ENCODE peak calls at places on chromosomes 11 and 22, in six cellular contexts. One of them, this sample, is unnamed.

GRCh38 chr22:35489225-35489624 is 51.4 kb upstream of the RASD2 start:
- DNase-seq in endodermal cell: no peak
- DNase-seq in sigmoid colon: peak
- DNase-seq in pancreas: peak
- DNase-seq in lung: no peak
- DNase-seq in upper lobe of right lung: no peak
- DNase-seq in this sample: no peak

GRCh38 chr22:46121523-46122287 is 28.6 kb upstream of the PPARA start:
- DNase-seq in endodermal cell: no peak
- DNase-seq in sigmoid colon: no peak
- DNase-seq in pancreas: no peak
- DNase-seq in lung: no peak
- DNase-seq in upper lobe of right lung: no peak
- DNase-seq in this sample: no peak

GRCh38 chr11:115164774-115165173 is 339.4 kb downstream of the CADM1 start:
- DNase-seq in endodermal cell: peak
- DNase-seq in sigmoid colon: no peak
- DNase-seq in pancreas: no peak
- DNase-seq in lung: no peak
- DNase-seq in upper lobe of right lung: no peak
- DNase-seq in this sample: no peak

GRCh38 chr22:42805998-42806481 is 51.0 kb downstream of the ARFGAP3 start:
- DNase-seq in endodermal cell: no peak
- DNase-seq in sigmoid colon: no peak
- DNase-seq in pancreas: peak
- DNase-seq in lung: peak
- DNase-seq in upper lobe of right lung: no peak
- DNase-seq in this sample: peak

GRCh38 chr11:3164540-3165151 is 464 bp downstream of the OSBPL5 start:
- DNase-seq in endodermal cell: peak
- DNase-seq in sigmoid colon: peak
- DNase-seq in pancreas: peak
- DNase-seq in lung: no peak
- DNase-seq in upper lobe of right lung: peak
- DNase-seq in this sample: no peak

GRCh38 chr11:117837791-117838190 is 13.2 kb upstream of the FXYD2 start:
- DNase-seq in endodermal cell: no peak
- DNase-seq in sigmoid colon: peak
- DNase-seq in pancreas: peak
- DNase-seq in lung: no peak
- DNase-seq in upper lobe of right lung: peak
- DNase-seq in this sample: no peak

GRCh38 chr11:101881586-101881985 is 33.2 kb upstream of the CEP126 start:
- DNase-seq in endodermal cell: no peak
- DNase-seq in sigmoid colon: no peak
- DNase-seq in pancreas: no peak
- DNase-seq in lung: no peak
- DNase-seq in upper lobe of right lung: no peak
- DNase-seq in this sample: no peak

GRCh38 chr11:35390737-35391682 is 28.3 kb downstream of the SLC1A2 start:
- DNase-seq in endodermal cell: no peak
- DNase-seq in sigmoid colon: no peak
- DNase-seq in pancreas: no peak
- DNase-seq in lung: no peak
- DNase-seq in upper lobe of right lung: no peak
- DNase-seq in this sample: no peak

GRCh38 chr11:118415739-118416068 is 14.3 kb downstream of the ATP5MG start:
- DNase-seq in endodermal cell: peak
- DNase-seq in sigmoid colon: peak
- DNase-seq in pancreas: no peak
- DNase-seq in lung: no peak
- DNase-seq in upper lobe of right lung: no peak
- DNase-seq in this sample: no peak

GRCh38 chr11:2316169-2316962 is 14.6 kb downstream of the TSPAN32 start:
- DNase-seq in endodermal cell: no peak
- DNase-seq in sigmoid colon: no peak
- DNase-seq in pancreas: peak
- DNase-seq in lung: no peak
- DNase-seq in upper lobe of right lung: peak
- DNase-seq in this sample: peak

GRCh38 chr11:31720225-31720624 is 90.9 kb downstream of the PAX6 start:
- DNase-seq in endodermal cell: no peak
- DNase-seq in sigmoid colon: no peak
- DNase-seq in pancreas: no peak
- DNase-seq in lung: no peak
- DNase-seq in upper lobe of right lung: no peak
- DNase-seq in this sample: no peak

GRCh38 chr11:31655483-31655882 is 145.9 kb downstream of the ELP4 start:
- DNase-seq in endodermal cell: no peak
- DNase-seq in sigmoid colon: no peak
- DNase-seq in pancreas: no peak
- DNase-seq in lung: no peak
- DNase-seq in upper lobe of right lung: no peak
- DNase-seq in this sample: no peak

GRCh38 chr11:36463781-36464180 is 46.3 kb downstream of the TRAF6 start:
- DNase-seq in endodermal cell: peak
- DNase-seq in sigmoid colon: no peak
- DNase-seq in pancreas: no peak
- DNase-seq in lung: no peak
- DNase-seq in upper lobe of right lung: no peak
- DNase-seq in this sample: no peak

GRCh38 chr11:78325274-78325781 is 92.3 kb downstream of the GAB2 start:
- DNase-seq in endodermal cell: no peak
- DNase-seq in sigmoid colon: no peak
- DNase-seq in pancreas: no peak
- DNase-seq in lung: no peak
- DNase-seq in upper lobe of right lung: no peak
- DNase-seq in this sample: no peak

GRCh38 chr11:128608732-128609131 is 21.4 kb upstream of the ETS1 start:
- DNase-seq in endodermal cell: no peak
- DNase-seq in sigmoid colon: no peak
- DNase-seq in pancreas: no peak
- DNase-seq in lung: no peak
- DNase-seq in upper lobe of right lung: no peak
- DNase-seq in this sample: no peak
- H3K27ac ChIP-seq in endodermal cell: no peak
- H3K27ac ChIP-seq in sigmoid colon: no peak
- H3K27ac ChIP-seq in pancreas: no peak
- H3K27ac ChIP-seq in lung: no peak
- H3K27ac ChIP-seq in upper lobe of right lung: no peak
- H3K27ac ChIP-seq in this sample: no peak

GRCh38 chr22:23213581-23214341 is 33.5 kb downstream of the BCR start:
- DNase-seq in endodermal cell: no peak
- DNase-seq in sigmoid colon: no peak
- DNase-seq in pancreas: no peak
- DNase-seq in lung: no peak
- DNase-seq in upper lobe of right lung: no peak
- DNase-seq in this sample: no peak

GRCh38 chr22:23212061-23213030 is 32.0 kb downstream of the BCR start:
- DNase-seq in endodermal cell: no peak
- DNase-seq in sigmoid colon: no peak
- DNase-seq in pancreas: peak
- DNase-seq in lung: no peak
- DNase-seq in upper lobe of right lung: no peak
- DNase-seq in this sample: no peak

GRCh38 chr22:23213031-23213555 is 32.8 kb downstream of the BCR start:
- DNase-seq in endodermal cell: no peak
- DNase-seq in sigmoid colon: no peak
- DNase-seq in pancreas: peak
- DNase-seq in lung: no peak
- DNase-seq in upper lobe of right lung: no peak
- DNase-seq in this sample: no peak

GRCh38 chr22:23215294-23216204 is 35.2 kb downstream of the BCR start:
- DNase-seq in endodermal cell: no peak
- DNase-seq in sigmoid colon: no peak
- DNase-seq in pancreas: peak
- DNase-seq in lung: peak
- DNase-seq in upper lobe of right lung: no peak
- DNase-seq in this sample: no peak

GRCh38 chr22:23214398-23214797 is 34.1 kb downstream of the BCR start:
- DNase-seq in endodermal cell: no peak
- DNase-seq in sigmoid colon: no peak
- DNase-seq in pancreas: peak
- DNase-seq in lung: no peak
- DNase-seq in upper lobe of right lung: no peak
- DNase-seq in this sample: no peak
- H3K4me3 ChIP-seq in endodermal cell: no peak
- H3K4me3 ChIP-seq in sigmoid colon: no peak
- H3K4me3 ChIP-seq in pancreas: no peak
- H3K4me3 ChIP-seq in lung: no peak
- H3K4me3 ChIP-seq in upper lobe of right lung: no peak
- H3K4me3 ChIP-seq in this sample: no peak

GRCh38 chr11:44977493-44977984 is 26.9 kb upstream of the TP53I11 start:
- DNase-seq in endodermal cell: peak
- DNase-seq in sigmoid colon: no peak
- DNase-seq in pancreas: no peak
- DNase-seq in lung: no peak
- DNase-seq in upper lobe of right lung: no peak
- DNase-seq in this sample: no peak
- TF ChIP-seq CTCF in endodermal cell: peak
- TF ChIP-seq CTCF in sigmoid colon: no peak
- TF ChIP-seq CTCF in pancreas: no peak
- TF ChIP-seq CTCF in lung: no peak
- TF ChIP-seq CTCF in upper lobe of right lung: peak
- TF ChIP-seq CTCF in this sample: no peak

DNA sequence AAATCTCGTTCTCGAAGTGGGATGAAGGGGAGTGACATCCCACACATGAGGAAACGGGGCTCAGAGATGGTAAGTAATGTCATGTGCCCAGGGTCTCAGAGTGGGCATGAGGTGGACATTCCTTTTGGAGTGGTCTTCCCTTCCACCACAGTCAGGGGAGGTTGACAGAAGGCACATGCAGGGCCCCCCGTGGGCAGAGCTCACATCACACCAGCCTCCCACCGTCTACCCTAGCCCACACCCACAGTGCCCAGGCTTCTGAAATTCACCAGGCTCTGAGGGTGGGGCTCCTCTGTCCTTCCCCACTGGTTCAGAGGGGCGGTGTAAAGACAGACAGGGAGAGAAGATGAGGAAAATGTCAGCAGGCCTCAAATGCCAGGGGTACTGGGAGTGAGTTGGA is 41.1 kb upstream of the TIMP3 start:
- DNase-seq in endodermal cell: no peak
- DNase-seq in sigmoid colon: no peak
- DNase-seq in pancreas: no peak
- DNase-seq in lung: no peak
- DNase-seq in upper lobe of right lung: no peak
- DNase-seq in this sample: no peak
- H3K27ac ChIP-seq in endodermal cell: no peak
- H3K27ac ChIP-seq in sigmoid colon: peak
- H3K27ac ChIP-seq in pancreas: no peak
- H3K27ac ChIP-seq in lung: peak
- H3K27ac ChIP-seq in upper lobe of right lung: peak
- H3K27ac ChIP-seq in this sample: peak

GRCh38 chr11:796565-797299 is 1.3 kb downstream of the SLC25A22 start:
- DNase-seq in endodermal cell: no peak
- DNase-seq in sigmoid colon: no peak
- DNase-seq in pancreas: no peak
- DNase-seq in lung: no peak
- DNase-seq in upper lobe of right lung: no peak
- DNase-seq in this sample: no peak
- H3K4me3 ChIP-seq in endodermal cell: peak
- H3K4me3 ChIP-seq in sigmoid colon: peak
- H3K4me3 ChIP-seq in pancreas: peak
- H3K4me3 ChIP-seq in lung: peak
- H3K4me3 ChIP-seq in upper lobe of right lung: peak
- H3K4me3 ChIP-seq in this sample: peak

GRCh38 chr11:120527111-120527748 is 15.7 kb downstream of the GRIK4 start:
- DNase-seq in endodermal cell: peak
- DNase-seq in sigmoid colon: no peak
- DNase-seq in pancreas: no peak
- DNase-seq in lung: no peak
- DNase-seq in upper lobe of right lung: no peak
- DNase-seq in this sample: no peak
- TF ChIP-seq CTCF in endodermal cell: peak
- TF ChIP-seq CTCF in sigmoid colon: no peak
- TF ChIP-seq CTCF in pancreas: no peak
- TF ChIP-seq CTCF in lung: no peak
- TF ChIP-seq CTCF in upper lobe of right lung: no peak
- TF ChIP-seq CTCF in this sample: no peak

GRCh38 chr11:29913352-29913751 is 103.5 kb downstream of the KCNA4 start:
- DNase-seq in endodermal cell: no peak
- DNase-seq in sigmoid colon: no peak
- DNase-seq in pancreas: no peak
- DNase-seq in lung: no peak
- DNase-seq in upper lobe of right lung: no peak
- DNase-seq in this sample: no peak

GRCh38 chr11:29914203-29914930 is 102.5 kb downstream of the KCNA4 start:
- DNase-seq in endodermal cell: no peak
- DNase-seq in sigmoid colon: no peak
- DNase-seq in pancreas: no peak
- DNase-seq in lung: no peak
- DNase-seq in upper lobe of right lung: no peak
- DNase-seq in this sample: no peak

DNA sequence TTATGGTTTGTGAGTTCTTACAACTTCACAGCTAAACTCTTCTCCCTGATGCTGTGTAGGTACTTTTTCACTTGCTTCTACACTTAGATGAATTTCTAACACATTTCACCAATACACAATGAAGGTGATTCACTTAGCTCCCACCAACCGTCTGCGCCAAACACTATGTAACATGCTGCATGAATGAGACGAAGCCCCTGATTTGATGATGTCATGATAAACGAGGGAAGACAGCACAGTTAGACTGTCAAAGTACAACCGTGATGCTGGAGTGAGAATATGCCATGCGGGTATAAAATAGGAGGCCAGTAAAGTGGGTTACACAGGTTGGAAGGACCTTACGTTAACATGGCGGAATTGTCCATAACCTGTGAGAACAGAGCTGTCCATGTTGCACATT is 100.8 kb downstream of the KCNA4 start:
- DNase-seq in endodermal cell: no peak
- DNase-seq in sigmoid colon: no peak
- DNase-seq in pancreas: no peak
- DNase-seq in lung: no peak
- DNase-seq in upper lobe of right lung: no peak
- DNase-seq in this sample: no peak
- H3K27ac ChIP-seq in endodermal cell: no peak
- H3K27ac ChIP-seq in sigmoid colon: no peak
- H3K27ac ChIP-seq in pancreas: no peak
- H3K27ac ChIP-seq in lung: no peak
- H3K27ac ChIP-seq in upper lobe of right lung: no peak
- H3K27ac ChIP-seq in this sample: no peak

GRCh38 chr11:120401506-120401905 is 65.3 kb downstream of the ARHGEF12 start:
- DNase-seq in endodermal cell: no peak
- DNase-seq in sigmoid colon: no peak
- DNase-seq in pancreas: no peak
- DNase-seq in lung: no peak
- DNase-seq in upper lobe of right lung: no peak
- DNase-seq in this sample: no peak
- H3K4me3 ChIP-seq in endodermal cell: no peak
- H3K4me3 ChIP-seq in sigmoid colon: no peak
- H3K4me3 ChIP-seq in pancreas: no peak
- H3K4me3 ChIP-seq in lung: no peak
- H3K4me3 ChIP-seq in upper lobe of right lung: no peak
- H3K4me3 ChIP-seq in this sample: no peak

This sample was measured in coronary artery.